ENCODE peak calls at places on chromosomes 3 and 15, in four cellular contexts. One of them, this sample, is unnamed.

GRCh38 chr15:36903922-36904479 is 196.3 kb downstream of the MEIS2 start:
- DNase-seq in IMR-90: no peak
- DNase-seq in neuronal stem cell: no peak
- DNase-seq in mesenchymal stem cell: peak; percentile 21
- DNase-seq in this sample: no peak

GRCh38 chr3:128424508-128425069 is 42.1 kb downstream of the DNAJB8 start:
- DNase-seq in IMR-90: peak; percentile 54
- DNase-seq in neuronal stem cell: no peak
- DNase-seq in mesenchymal stem cell: peak; percentile 92
- DNase-seq in this sample: no peak

GRCh38 chr3:103924544-103924943 is 1442.2 kb upstream of the ALCAM start:
- DNase-seq in IMR-90: no peak
- DNase-seq in neuronal stem cell: no peak
- DNase-seq in mesenchymal stem cell: no peak
- DNase-seq in this sample: no peak

GRCh38 chr3:61589856-61590255 is 28.5 kb downstream of the PTPRG start:
- DNase-seq in IMR-90: peak; percentile 82
- DNase-seq in neuronal stem cell: no peak
- DNase-seq in mesenchymal stem cell: peak; percentile 15
- DNase-seq in this sample: no peak

GRCh38 chr3:127050733-127051132 is 67.8 kb downstream of the PLXNA1 start:
- DNase-seq in IMR-90: no peak
- DNase-seq in neuronal stem cell: no peak
- DNase-seq in mesenchymal stem cell: no peak
- DNase-seq in this sample: no peak

GRCh38 chr3:134432236-134432635 is 53.5 kb downstream of the ANAPC13 start:
- DNase-seq in IMR-90: no peak
- DNase-seq in neuronal stem cell: no peak
- DNase-seq in mesenchymal stem cell: no peak
- DNase-seq in this sample: no peak

GRCh38 chr3:146594843-146595482 is 10.2 kb downstream of the PLSCR5 start:
- DNase-seq in IMR-90: peak; percentile 33
- DNase-seq in neuronal stem cell: no peak
- DNase-seq in mesenchymal stem cell: peak; percentile 21
- DNase-seq in this sample: no peak

GRCh38 chr3:196666001-196666867 is 26.7 kb downstream of the NRROS start:
- DNase-seq in IMR-90: peak; percentile 81
- DNase-seq in neuronal stem cell: peak; percentile 85
- DNase-seq in mesenchymal stem cell: peak; percentile 93
- DNase-seq in this sample: peak; percentile 93

GRCh38 chr15:67164811-67165652 is 89.4 kb downstream of the AAGAB start:
- DNase-seq in IMR-90: peak; percentile 70
- DNase-seq in neuronal stem cell: no peak
- DNase-seq in mesenchymal stem cell: no peak
- DNase-seq in this sample: peak; percentile 89

GRCh38 chr3:127822836-127823589 is 698 bp upstream of the MGLL start:
- DNase-seq in IMR-90: peak; percentile 33
- DNase-seq in neuronal stem cell: peak; percentile 15
- DNase-seq in mesenchymal stem cell: peak; percentile 18
- DNase-seq in this sample: no peak

GRCh38 chr3:183871541-183871940 is 13.1 kb downstream of the PARL start:
- DNase-seq in IMR-90: no peak
- DNase-seq in neuronal stem cell: no peak
- DNase-seq in mesenchymal stem cell: no peak
- DNase-seq in this sample: no peak

GRCh38 chr3:133608405-133608804 is 34.9 kb downstream of the CDV3 start:
- DNase-seq in IMR-90: peak; percentile 18
- DNase-seq in neuronal stem cell: no peak
- DNase-seq in mesenchymal stem cell: no peak
- DNase-seq in this sample: no peak

GRCh38 chr3:38755130-38755529 is 60.9 kb downstream of the SCN10A start:
- DNase-seq in IMR-90: peak; percentile 7
- DNase-seq in neuronal stem cell: peak; percentile 14
- DNase-seq in mesenchymal stem cell: no peak
- DNase-seq in this sample: peak; percentile 28

GRCh38 chr3:145704020-145704419 is 457.0 kb downstream of the PLOD2 start:
- DNase-seq in IMR-90: no peak
- DNase-seq in neuronal stem cell: no peak
- DNase-seq in mesenchymal stem cell: peak; percentile 30
- DNase-seq in this sample: no peak

GRCh38 chr3:149277338-149277813 is 55.7 kb upstream of the CP start:
- DNase-seq in IMR-90: peak; percentile 84
- DNase-seq in neuronal stem cell: no peak
- DNase-seq in mesenchymal stem cell: peak; percentile 83
- DNase-seq in this sample: peak; percentile 54

GRCh38 chr3:22322861-22323260 is 571.9 kb upstream of the ZNF385D start:
- DNase-seq in IMR-90: no peak
- DNase-seq in neuronal stem cell: no peak
- DNase-seq in mesenchymal stem cell: no peak
- DNase-seq in this sample: peak; percentile 80

GRCh38 chr15:78875107-78875914 is 2.6 kb downstream of the MORF4L1 start:
- DNase-seq in IMR-90: peak; percentile 7
- DNase-seq in neuronal stem cell: no peak
- DNase-seq in mesenchymal stem cell: peak; percentile 16
- DNase-seq in this sample: peak; percentile 27

GRCh38 chr15:66252411-66253295 is 897 bp downstream of the MEGF11 start:
- DNase-seq in IMR-90: no peak
- DNase-seq in neuronal stem cell: peak; percentile 63
- DNase-seq in mesenchymal stem cell: peak; percentile 59
- DNase-seq in this sample: peak; percentile 63

GRCh38 chr3:32850226-32850625 is 32.4 kb downstream of the TRIM71 start:
- DNase-seq in IMR-90: no peak
- DNase-seq in neuronal stem cell: no peak
- DNase-seq in mesenchymal stem cell: peak; percentile 5
- DNase-seq in this sample: no peak

GRCh38 chr3:56878046-56878445 is 76.3 kb upstream of the ARHGEF3 start:
- DNase-seq in IMR-90: peak; percentile 24
- DNase-seq in neuronal stem cell: no peak
- DNase-seq in mesenchymal stem cell: peak; percentile 19
- DNase-seq in this sample: peak; percentile 27

GRCh38 chr3:33277193-33277882 is at the start of gene FBXL2:
- DNase-seq in IMR-90: peak; percentile 49
- DNase-seq in neuronal stem cell: peak; percentile 81
- DNase-seq in mesenchymal stem cell: peak; percentile 75
- DNase-seq in this sample: peak; percentile 96

GRCh38 chr3:110405830-110406580 is 665.6 kb upstream of the NECTIN3 start:
- DNase-seq in IMR-90: no peak
- DNase-seq in neuronal stem cell: no peak
- DNase-seq in mesenchymal stem cell: no peak
- DNase-seq in this sample: no peak

GRCh38 chr3:32626650-32627049 is 56.0 kb upstream of the DYNC1LI1 start:
- DNase-seq in IMR-90: no peak
- DNase-seq in neuronal stem cell: no peak
- DNase-seq in mesenchymal stem cell: no peak
- DNase-seq in this sample: no peak

GRCh38 chr3:39313289-39313688 is 16.2 kb upstream of the CCR8 start:
- DNase-seq in IMR-90: no peak
- DNase-seq in neuronal stem cell: no peak
- DNase-seq in mesenchymal stem cell: no peak
- DNase-seq in this sample: no peak

GRCh38 chr3:18386274-18386673 is 38.9 kb downstream of the SATB1 start:
- DNase-seq in IMR-90: no peak
- DNase-seq in neuronal stem cell: no peak
- DNase-seq in mesenchymal stem cell: no peak
- DNase-seq in this sample: no peak

GRCh38 chr15:101027920-101028319 is 108.8 kb downstream of the LRRK1 start:
- DNase-seq in IMR-90: no peak
- DNase-seq in neuronal stem cell: no peak
- DNase-seq in mesenchymal stem cell: no peak
- DNase-seq in this sample: no peak

GRCh38 chr3:61805510-61806080 is 244.2 kb downstream of the PTPRG start:
- DNase-seq in IMR-90: peak; percentile 9
- DNase-seq in neuronal stem cell: no peak
- DNase-seq in mesenchymal stem cell: no peak
- DNase-seq in this sample: no peak

GRCh38 chr15:36911322-36911944 is 188.9 kb downstream of the MEIS2 start:
- DNase-seq in IMR-90: peak; percentile 88
- DNase-seq in neuronal stem cell: no peak
- DNase-seq in mesenchymal stem cell: peak; percentile 81
- DNase-seq in this sample: no peak

GRCh38 chr15:73941449-73941848 is 15.2 kb downstream of the LOXL1 start:
- DNase-seq in IMR-90: no peak
- DNase-seq in neuronal stem cell: no peak
- DNase-seq in mesenchymal stem cell: no peak
- DNase-seq in this sample: peak; percentile 64

GRCh38 chr15:73944161-73945099 is 18.2 kb downstream of the LOXL1 start:
- DNase-seq in IMR-90: no peak
- DNase-seq in neuronal stem cell: peak; percentile 84
- DNase-seq in mesenchymal stem cell: no peak
- DNase-seq in this sample: no peak

GRCh38 chr15:73941871-73942635 is 15.8 kb downstream of the LOXL1 start:
- DNase-seq in IMR-90: no peak
- DNase-seq in neuronal stem cell: no peak
- DNase-seq in mesenchymal stem cell: no peak
- DNase-seq in this sample: no peak

GRCh38 chr15:73941044-73941443 is 14.8 kb downstream of the LOXL1 start:
- DNase-seq in IMR-90: peak; percentile 97
- DNase-seq in neuronal stem cell: no peak
- DNase-seq in mesenchymal stem cell: peak; percentile 82
- DNase-seq in this sample: peak; percentile 87

DNA sequence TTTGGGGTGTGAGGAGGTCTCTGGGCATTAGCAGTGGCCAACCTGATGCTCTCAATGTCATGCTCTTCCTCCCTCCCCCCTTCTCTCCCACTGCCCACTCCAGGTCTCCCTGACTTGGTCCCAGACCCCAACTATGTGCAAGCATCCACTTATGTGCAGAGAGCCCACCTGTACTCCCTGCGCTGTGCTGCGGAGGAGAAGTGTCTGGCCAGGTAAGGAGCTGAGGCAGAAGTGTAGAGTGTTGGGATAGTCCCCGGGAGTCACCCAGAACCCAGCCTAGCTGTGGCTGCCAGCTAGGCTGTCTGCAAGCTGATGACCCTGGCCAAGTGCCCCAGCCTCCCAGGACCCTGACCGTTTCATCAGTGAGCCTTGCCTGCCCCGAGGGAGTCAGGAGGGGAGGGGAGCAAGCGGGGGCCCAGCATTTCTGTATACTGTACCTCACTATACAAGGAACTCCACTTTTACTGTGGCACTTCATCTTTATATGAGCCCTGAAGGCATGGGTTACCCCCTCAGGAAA is 16.5 kb downstream of the LOXL1 start:
- DNase-seq in IMR-90: no peak
- DNase-seq in neuronal stem cell: no peak
- DNase-seq in mesenchymal stem cell: no peak
- DNase-seq in this sample: no peak
- H3K4ac ChIP-seq in IMR-90: peak overlapping the region; percentile 100
- H3K4ac ChIP-seq in neuronal stem cell: no peak overlapping the region
- H3K4ac ChIP-seq in mesenchymal stem cell: no peak overlapping the region
- H3K4ac ChIP-seq in this sample: no peak overlapping the region

DNA sequence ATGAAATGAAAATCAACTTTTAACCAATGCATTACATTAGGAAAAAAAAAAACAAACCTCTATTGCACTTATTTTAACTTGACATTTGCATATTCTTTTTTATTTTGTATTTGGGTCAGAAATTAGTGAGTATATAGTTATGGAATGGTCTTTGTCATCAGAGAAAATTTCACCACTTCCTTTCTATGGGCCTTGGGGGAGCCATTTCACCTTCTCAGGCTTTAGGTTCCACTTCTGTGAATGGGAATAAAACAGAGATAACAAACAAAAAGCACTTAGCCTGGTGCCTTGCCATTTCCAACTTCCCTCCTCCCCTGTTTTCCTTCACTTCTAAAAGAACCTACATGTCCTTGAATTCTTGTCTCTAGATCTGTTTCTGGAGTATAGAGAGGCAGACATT is 168.0 kb upstream of the STT3B start:
- DNase-seq in IMR-90: peak; percentile 75
- DNase-seq in neuronal stem cell: no peak
- DNase-seq in mesenchymal stem cell: peak; percentile 19
- DNase-seq in this sample: no peak
- H4K8ac ChIP-seq in IMR-90: peak overlapping the region; percentile 34
- H4K8ac ChIP-seq in neuronal stem cell: no peak overlapping the region
- H4K8ac ChIP-seq in mesenchymal stem cell: no peak overlapping the region
- H4K8ac ChIP-seq in this sample: no peak overlapping the region

DNA sequence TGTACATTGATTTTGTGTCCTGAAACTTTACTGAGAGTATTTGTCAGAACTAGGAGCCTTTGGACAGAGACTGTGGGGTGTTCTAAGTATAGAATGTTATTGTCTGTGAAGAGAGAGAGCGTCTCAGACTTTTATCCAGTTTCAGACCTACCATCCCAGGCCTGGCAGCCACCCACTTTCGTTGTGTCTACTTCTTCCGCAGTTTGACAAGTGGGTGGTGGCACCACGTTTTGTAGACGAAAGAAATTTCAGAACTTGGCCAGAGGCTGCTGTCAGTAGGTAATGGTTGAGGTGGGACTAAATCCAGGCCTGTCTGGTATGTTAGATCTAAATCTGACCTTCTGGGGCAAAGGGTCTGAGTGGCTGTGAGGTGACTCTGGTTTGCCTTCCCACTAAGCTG is 13.4 kb upstream of the TRAK1 start:
- DNase-seq in IMR-90: no peak
- DNase-seq in neuronal stem cell: no peak
- DNase-seq in mesenchymal stem cell: no peak
- DNase-seq in this sample: no peak
- H3K4ac ChIP-seq in IMR-90: no peak overlapping the region
- H3K4ac ChIP-seq in neuronal stem cell: no peak overlapping the region
- H3K4ac ChIP-seq in mesenchymal stem cell: no peak overlapping the region
- H3K4ac ChIP-seq in this sample: no peak overlapping the region

GRCh38 chr3:13406200-13406599 is 13.9 kb downstream of the NUP210 start:
- DNase-seq in IMR-90: no peak
- DNase-seq in neuronal stem cell: no peak
- DNase-seq in mesenchymal stem cell: no peak
- DNase-seq in this sample: no peak
- H4K8ac ChIP-seq in IMR-90: no peak overlapping the region
- H4K8ac ChIP-seq in neuronal stem cell: no peak overlapping the region
- H4K8ac ChIP-seq in mesenchymal stem cell: no peak overlapping the region
- H4K8ac ChIP-seq in this sample: no peak overlapping the region

GRCh38 chr15:98669638-98670037 is 21.3 kb downstream of the IGF1R start:
- DNase-seq in IMR-90: no peak
- DNase-seq in neuronal stem cell: no peak
- DNase-seq in mesenchymal stem cell: no peak
- DNase-seq in this sample: no peak
- H3K4ac ChIP-seq in IMR-90: peak overlapping the region; percentile 76
- H3K4ac ChIP-seq in neuronal stem cell: no peak overlapping the region
- H3K4ac ChIP-seq in mesenchymal stem cell: peak overlapping the region; percentile 90
- H3K4ac ChIP-seq in this sample: peak overlapping the region; percentile 17

DNA sequence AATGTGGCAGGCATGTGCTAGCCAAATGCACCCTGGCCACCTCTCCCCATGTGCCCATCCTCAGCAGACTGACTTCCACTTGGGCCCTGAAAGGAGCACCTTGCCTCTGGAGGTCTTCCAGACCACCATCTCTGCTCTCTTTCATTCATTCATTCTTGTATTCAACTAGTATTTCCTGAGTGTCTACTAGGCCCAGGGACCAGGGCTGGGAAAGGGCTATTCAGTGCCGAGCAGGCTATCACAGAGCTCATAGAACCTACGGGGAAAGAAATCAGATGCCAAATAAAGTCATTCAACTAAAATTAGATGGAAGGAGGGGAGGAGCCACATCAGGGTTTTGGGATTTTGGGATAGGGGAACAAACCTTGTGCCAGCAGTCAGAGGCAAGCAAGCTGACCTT is 18.9 kb downstream of the PRR23A start:
- DNase-seq in IMR-90: no peak
- DNase-seq in neuronal stem cell: no peak
- DNase-seq in mesenchymal stem cell: no peak
- DNase-seq in this sample: no peak
- H4K8ac ChIP-seq in IMR-90: no peak overlapping the region
- H4K8ac ChIP-seq in neuronal stem cell: no peak overlapping the region
- H4K8ac ChIP-seq in mesenchymal stem cell: no peak overlapping the region
- H4K8ac ChIP-seq in this sample: no peak overlapping the region

GRCh38 chr15:60397772-60398445 is at the start of gene ANXA2:
- DNase-seq in IMR-90: peak; percentile 84
- DNase-seq in neuronal stem cell: no peak
- DNase-seq in mesenchymal stem cell: peak; percentile 90
- DNase-seq in this sample: peak; percentile 91
- H3K4ac ChIP-seq in IMR-90: peak within 1 kb of the TSS; percentile 97
- H3K4ac ChIP-seq in neuronal stem cell: no peak within 1 kb of the TSS
- H3K4ac ChIP-seq in mesenchymal stem cell: peak within 1 kb of the TSS; percentile 99
- H3K4ac ChIP-seq in this sample: peak within 1 kb of the TSS; percentile 90

This sample was measured in mesendoderm.